ENCODE peak calls at places on chromosomes 6 and 20, in ten cellular contexts. One of them, this sample, is unnamed.

GRCh38 chr6:1915226-1915625 is 305.5 kb downstream of the FOXC1 start:
- DNase-seq in body of pancreas: no peak
- DNase-seq in testis: peak
- DNase-seq in vagina: no peak
- DNase-seq in HepG2: no peak
- DNase-seq in ovary: no peak
- DNase-seq in H1: no peak
- DNase-seq in heart left ventricle: no peak
- DNase-seq in right lobe of liver: no peak
- DNase-seq in transverse colon: no peak
- DNase-seq in this sample: no peak

GRCh38 chr6:54935739-54936138 is 89.2 kb downstream of the FAM83B start:
- DNase-seq in testis: no peak
- DNase-seq in H1: no peak
- DNase-seq in body of pancreas: no peak
- DNase-seq in right lobe of liver: no peak
- DNase-seq in heart left ventricle: no peak
- DNase-seq in vagina: no peak
- DNase-seq in transverse colon: no peak
- DNase-seq in HepG2: no peak
- DNase-seq in ovary: no peak
- DNase-seq in this sample: no peak

GRCh38 chr6:89272611-89273010 is 42.5 kb downstream of the GABRR2 start:
- DNase-seq in heart left ventricle: no peak
- DNase-seq in ovary: no peak
- DNase-seq in HepG2: no peak
- DNase-seq in vagina: no peak
- DNase-seq in testis: no peak
- DNase-seq in body of pancreas: no peak
- DNase-seq in H1: no peak
- DNase-seq in transverse colon: no peak
- DNase-seq in right lobe of liver: no peak
- DNase-seq in this sample: no peak

GRCh38 chr6:32774428-32774827 is 11.1 kb upstream of the HLA-DQB2 start:
- DNase-seq in vagina: no peak
- DNase-seq in H1: no peak
- DNase-seq in ovary: no peak
- DNase-seq in transverse colon: no peak
- DNase-seq in testis: no peak
- DNase-seq in body of pancreas: no peak
- DNase-seq in heart left ventricle: no peak
- DNase-seq in HepG2: no peak
- DNase-seq in right lobe of liver: no peak
- DNase-seq in this sample: no peak

GRCh38 chr6:145539831-145540230 is 195.5 kb downstream of the EPM2A start:
- DNase-seq in H1: no peak
- DNase-seq in transverse colon: no peak
- DNase-seq in body of pancreas: no peak
- DNase-seq in testis: no peak
- DNase-seq in right lobe of liver: no peak
- DNase-seq in vagina: no peak
- DNase-seq in heart left ventricle: no peak
- DNase-seq in ovary: no peak
- DNase-seq in HepG2: no peak
- DNase-seq in this sample: no peak

GRCh38 chr6:163485388-163485851 is 70.9 kb downstream of the QKI start:
- DNase-seq in heart left ventricle: no peak
- DNase-seq in ovary: no peak
- DNase-seq in vagina: no peak
- DNase-seq in body of pancreas: no peak
- DNase-seq in testis: no peak
- DNase-seq in H1: no peak
- DNase-seq in HepG2: no peak
- DNase-seq in transverse colon: no peak
- DNase-seq in right lobe of liver: no peak
- DNase-seq in this sample: peak

GRCh38 chr20:16368645-16369292 is 204.5 kb downstream of the KIF16B start:
- DNase-seq in transverse colon: no peak
- DNase-seq in heart left ventricle: no peak
- DNase-seq in H1: no peak
- DNase-seq in vagina: no peak
- DNase-seq in ovary: no peak
- DNase-seq in body of pancreas: peak
- DNase-seq in HepG2: peak
- DNase-seq in testis: no peak
- DNase-seq in right lobe of liver: no peak
- DNase-seq in this sample: no peak

GRCh38 chr20:5524886-5525285 is 208.1 kb upstream of the PROKR2 start:
- DNase-seq in ovary: no peak
- DNase-seq in body of pancreas: no peak
- DNase-seq in vagina: no peak
- DNase-seq in testis: no peak
- DNase-seq in right lobe of liver: no peak
- DNase-seq in H1: no peak
- DNase-seq in HepG2: no peak
- DNase-seq in heart left ventricle: no peak
- DNase-seq in transverse colon: no peak
- DNase-seq in this sample: no peak

GRCh38 chr6:11712760-11713159 is 65.8 kb downstream of the ADTRP start:
- DNase-seq in vagina: no peak
- DNase-seq in body of pancreas: no peak
- DNase-seq in H1: no peak
- DNase-seq in HepG2: no peak
- DNase-seq in transverse colon: peak
- DNase-seq in right lobe of liver: no peak
- DNase-seq in ovary: no peak
- DNase-seq in testis: no peak
- DNase-seq in heart left ventricle: peak
- DNase-seq in this sample: no peak

GRCh38 chr20:7627734-7628663 is 312.3 kb downstream of the HAO1 start:
- DNase-seq in heart left ventricle: no peak
- DNase-seq in transverse colon: no peak
- DNase-seq in ovary: no peak
- DNase-seq in right lobe of liver: no peak
- DNase-seq in H1: no peak
- DNase-seq in testis: no peak
- DNase-seq in body of pancreas: no peak
- DNase-seq in vagina: no peak
- DNase-seq in HepG2: no peak
- DNase-seq in this sample: no peak

GRCh38 chr6:16403831-16404230 is 165.4 kb downstream of the GMPR start:
- DNase-seq in testis: no peak
- DNase-seq in body of pancreas: no peak
- DNase-seq in H1: no peak
- DNase-seq in right lobe of liver: no peak
- DNase-seq in heart left ventricle: no peak
- DNase-seq in transverse colon: no peak
- DNase-seq in vagina: no peak
- DNase-seq in HepG2: no peak
- DNase-seq in ovary: no peak
- DNase-seq in this sample: no peak

GRCh38 chr6:89021629-89022028 is 58.2 kb upstream of the RNGTT start:
- DNase-seq in body of pancreas: no peak
- DNase-seq in vagina: no peak
- DNase-seq in ovary: no peak
- DNase-seq in testis: no peak
- DNase-seq in right lobe of liver: no peak
- DNase-seq in HepG2: no peak
- DNase-seq in transverse colon: no peak
- DNase-seq in H1: no peak
- DNase-seq in heart left ventricle: no peak
- DNase-seq in this sample: no peak

GRCh38 chr6:109292983-109293586 is 89.2 kb downstream of the CD164 start:
- DNase-seq in transverse colon: no peak
- DNase-seq in right lobe of liver: no peak
- DNase-seq in heart left ventricle: no peak
- DNase-seq in H1: no peak
- DNase-seq in vagina: no peak
- DNase-seq in testis: no peak
- DNase-seq in HepG2: no peak
- DNase-seq in ovary: no peak
- DNase-seq in body of pancreas: no peak
- DNase-seq in this sample: no peak

GRCh38 chr20:38158701-38159325 is 6.3 kb downstream of the TGM2 start:
- DNase-seq in heart left ventricle: peak
- DNase-seq in vagina: no peak
- DNase-seq in HepG2: no peak
- DNase-seq in ovary: no peak
- DNase-seq in H1: no peak
- DNase-seq in testis: no peak
- DNase-seq in right lobe of liver: peak
- DNase-seq in body of pancreas: no peak
- DNase-seq in transverse colon: no peak
- DNase-seq in this sample: peak

GRCh38 chr20:18496740-18497592 is at the start of gene RBBP9:
- DNase-seq in H1: peak
- DNase-seq in vagina: peak
- DNase-seq in testis: peak
- DNase-seq in transverse colon: peak
- DNase-seq in ovary: peak
- DNase-seq in body of pancreas: peak
- DNase-seq in heart left ventricle: peak
- DNase-seq in HepG2: peak
- DNase-seq in right lobe of liver: peak
- DNase-seq in this sample: peak
- TF ChIP-seq POLR2A in H1: peak
- TF ChIP-seq POLR2A in vagina: no peak
- TF ChIP-seq POLR2A in testis: no peak
- TF ChIP-seq POLR2A in transverse colon: no peak
- TF ChIP-seq POLR2A in ovary: no peak
- TF ChIP-seq POLR2A in body of pancreas: no peak
- TF ChIP-seq POLR2A in heart left ventricle: no peak
- TF ChIP-seq POLR2A in HepG2: peak
- TF ChIP-seq POLR2A in right lobe of liver: peak
- TF ChIP-seq POLR2A in this sample: peak

GRCh38 chr6:29685718-29686326 is 4.9 kb upstream of the ZFP57 start:
- DNase-seq in transverse colon: no peak
- DNase-seq in testis: no peak
- DNase-seq in right lobe of liver: no peak
- DNase-seq in body of pancreas: no peak
- DNase-seq in HepG2: no peak
- DNase-seq in heart left ventricle: peak
- DNase-seq in ovary: no peak
- DNase-seq in H1: peak
- DNase-seq in vagina: no peak
- DNase-seq in this sample: peak
- TF ChIP-seq POLR2A in transverse colon: no peak
- TF ChIP-seq POLR2A in testis: no peak
- TF ChIP-seq POLR2A in right lobe of liver: no peak
- TF ChIP-seq POLR2A in body of pancreas: no peak
- TF ChIP-seq POLR2A in HepG2: no peak
- TF ChIP-seq POLR2A in heart left ventricle: no peak
- TF ChIP-seq POLR2A in ovary: no peak
- TF ChIP-seq POLR2A in H1: no peak
- TF ChIP-seq POLR2A in vagina: no peak
- TF ChIP-seq POLR2A in this sample: no peak

GRCh38 chr6:99424022-99424421 is 1.1 kb downstream of the PNISR start:
- DNase-seq in testis: no peak
- DNase-seq in body of pancreas: no peak
- DNase-seq in HepG2: no peak
- DNase-seq in heart left ventricle: no peak
- DNase-seq in vagina: no peak
- DNase-seq in transverse colon: no peak
- DNase-seq in ovary: no peak
- DNase-seq in right lobe of liver: no peak
- DNase-seq in H1: no peak
- DNase-seq in this sample: no peak

GRCh38 chr6:99426454-99426762 is 1.3 kb upstream of the PNISR start:
- DNase-seq in right lobe of liver: no peak
- DNase-seq in testis: no peak
- DNase-seq in heart left ventricle: no peak
- DNase-seq in ovary: no peak
- DNase-seq in vagina: no peak
- DNase-seq in HepG2: no peak
- DNase-seq in body of pancreas: no peak
- DNase-seq in transverse colon: no peak
- DNase-seq in H1: no peak
- DNase-seq in this sample: no peak

GRCh38 chr6:99424761-99425646 is at the start of gene PNISR:
- DNase-seq in body of pancreas: peak
- DNase-seq in testis: peak
- DNase-seq in vagina: peak
- DNase-seq in HepG2: peak
- DNase-seq in H1: peak
- DNase-seq in heart left ventricle: peak
- DNase-seq in ovary: peak
- DNase-seq in right lobe of liver: peak
- DNase-seq in transverse colon: peak
- DNase-seq in this sample: peak

GRCh38 chr6:99427988-99428387 is 2.9 kb upstream of the PNISR start:
- DNase-seq in right lobe of liver: no peak
- DNase-seq in HepG2: no peak
- DNase-seq in testis: no peak
- DNase-seq in vagina: no peak
- DNase-seq in transverse colon: no peak
- DNase-seq in H1: no peak
- DNase-seq in heart left ventricle: no peak
- DNase-seq in body of pancreas: no peak
- DNase-seq in ovary: no peak
- DNase-seq in this sample: no peak

DNA sequence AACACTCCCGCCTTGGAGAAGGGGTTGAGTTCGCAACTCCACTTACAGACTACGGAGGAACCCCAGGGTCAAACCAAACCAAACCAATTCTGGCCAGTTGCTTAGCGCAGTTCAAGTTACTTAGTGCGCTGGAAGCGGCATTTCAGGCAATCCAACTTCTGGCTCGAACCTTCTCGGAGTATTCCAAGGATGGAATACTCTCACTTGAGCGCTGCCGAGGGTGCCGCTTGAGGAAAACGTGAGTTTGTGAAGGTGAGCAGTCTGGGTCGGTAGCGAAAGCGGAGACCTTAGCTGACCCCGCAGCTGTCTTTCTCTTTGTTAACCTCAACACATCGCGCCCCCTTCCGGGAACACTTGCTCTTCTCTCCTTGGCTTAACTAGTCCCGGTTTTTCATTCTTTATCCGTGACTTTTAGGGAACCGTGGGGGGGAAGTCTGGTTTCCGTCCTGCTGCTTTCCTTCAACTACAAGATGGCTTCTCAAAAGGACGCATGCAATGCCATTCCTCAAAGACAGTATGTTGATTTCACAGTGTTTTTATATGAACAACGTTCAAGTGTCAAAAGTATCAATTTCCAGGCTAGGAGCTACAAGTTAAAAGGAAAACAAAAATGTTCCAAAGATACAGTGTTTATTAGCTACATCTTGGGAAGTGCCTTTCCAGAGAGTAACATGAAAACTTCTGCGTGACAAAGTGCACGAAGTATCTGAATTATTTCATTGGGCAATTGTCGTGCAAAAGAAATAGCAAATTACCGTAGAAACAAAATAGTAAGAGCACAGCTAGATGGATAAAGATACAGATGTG is 742 bp upstream of the PNISR start:
- DNase-seq in ovary: peak
- DNase-seq in vagina: no peak
- DNase-seq in body of pancreas: peak
- DNase-seq in testis: peak
- DNase-seq in H1: peak
- DNase-seq in right lobe of liver: peak
- DNase-seq in HepG2: peak
- DNase-seq in heart left ventricle: peak
- DNase-seq in transverse colon: peak
- DNase-seq in this sample: peak
- TF ChIP-seq POLR2A in ovary: no peak
- TF ChIP-seq POLR2A in vagina: no peak
- TF ChIP-seq POLR2A in body of pancreas: no peak
- TF ChIP-seq POLR2A in testis: no peak
- TF ChIP-seq POLR2A in H1: peak
- TF ChIP-seq POLR2A in right lobe of liver: no peak
- TF ChIP-seq POLR2A in HepG2: no peak
- TF ChIP-seq POLR2A in heart left ventricle: no peak
- TF ChIP-seq POLR2A in transverse colon: no peak
- TF ChIP-seq POLR2A in this sample: no peak

GRCh38 chr20:32606790-32607189 is 21.7 kb upstream of the NOL4L start:
- DNase-seq in vagina: no peak
- DNase-seq in testis: no peak
- DNase-seq in HepG2: no peak
- DNase-seq in ovary: no peak
- DNase-seq in transverse colon: no peak
- DNase-seq in body of pancreas: no peak
- DNase-seq in H1: no peak
- DNase-seq in heart left ventricle: no peak
- DNase-seq in right lobe of liver: no peak
- DNase-seq in this sample: no peak
- TF ChIP-seq POLR2A in vagina: no peak
- TF ChIP-seq POLR2A in testis: no peak
- TF ChIP-seq POLR2A in HepG2: no peak
- TF ChIP-seq POLR2A in ovary: no peak
- TF ChIP-seq POLR2A in transverse colon: no peak
- TF ChIP-seq POLR2A in body of pancreas: no peak
- TF ChIP-seq POLR2A in H1: no peak
- TF ChIP-seq POLR2A in heart left ventricle: no peak
- TF ChIP-seq POLR2A in right lobe of liver: no peak
- TF ChIP-seq POLR2A in this sample: no peak

This sample was measured in erythroblast.